ENCODE peak calls at places on chromosomes 11 and 22, in eight cellular contexts. One of them, this sample, is unnamed.

GRCh38 chr22:26903030-26903856 is 245.9 kb downstream of the MIAT start:
- DNase-seq in coronary artery: no peak
- DNase-seq in IMR-90: no peak
- DNase-seq in fibroblast of mammary gland: no peak
- DNase-seq in breast epithelium: no peak
- DNase-seq in uterus: no peak
- DNase-seq in A549: no peak
- DNase-seq in GM12865: no peak
- DNase-seq in this sample: no peak

GRCh38 chr11:104968856-104969776 is 742 bp upstream of the CASP4 start:
- DNase-seq in uterus: peak
- DNase-seq in breast epithelium: peak
- DNase-seq in IMR-90: peak
- DNase-seq in coronary artery: peak
- DNase-seq in fibroblast of mammary gland: peak
- DNase-seq in GM12865: no peak
- DNase-seq in A549: no peak
- DNase-seq in this sample: no peak

GRCh38 chr11:5038336-5038735 is 8.0 kb upstream of the OR52J3 start:
- DNase-seq in IMR-90: no peak
- DNase-seq in coronary artery: no peak
- DNase-seq in fibroblast of mammary gland: no peak
- DNase-seq in A549: no peak
- DNase-seq in uterus: no peak
- DNase-seq in GM12865: no peak
- DNase-seq in breast epithelium: no peak
- DNase-seq in this sample: no peak

GRCh38 chr11:118002010-118002540 is 15.9 kb downstream of the IL10RA start:
- DNase-seq in GM12865: no peak
- DNase-seq in uterus: no peak
- DNase-seq in coronary artery: no peak
- DNase-seq in breast epithelium: no peak
- DNase-seq in IMR-90: no peak
- DNase-seq in fibroblast of mammary gland: no peak
- DNase-seq in A549: no peak
- DNase-seq in this sample: no peak

GRCh38 chr11:128089962-128090361 is 497.4 kb downstream of the ETS1 start:
- DNase-seq in A549: no peak
- DNase-seq in coronary artery: no peak
- DNase-seq in breast epithelium: no peak
- DNase-seq in fibroblast of mammary gland: no peak
- DNase-seq in uterus: no peak
- DNase-seq in GM12865: no peak
- DNase-seq in IMR-90: no peak
- DNase-seq in this sample: no peak

GRCh38 chr22:23285236-23285635 is 104.9 kb downstream of the BCR start:
- DNase-seq in coronary artery: no peak
- DNase-seq in A549: no peak
- DNase-seq in breast epithelium: no peak
- DNase-seq in GM12865: no peak
- DNase-seq in IMR-90: no peak
- DNase-seq in fibroblast of mammary gland: no peak
- DNase-seq in uterus: no peak
- DNase-seq in this sample: no peak

GRCh38 chr11:77705195-77705876 is 67.7 kb upstream of the CLNS1A start:
- DNase-seq in IMR-90: peak
- DNase-seq in GM12865: no peak
- DNase-seq in coronary artery: no peak
- DNase-seq in uterus: no peak
- DNase-seq in A549: peak
- DNase-seq in breast epithelium: no peak
- DNase-seq in fibroblast of mammary gland: peak
- DNase-seq in this sample: no peak

GRCh38 chr11:73252577-73253191 is 19.5 kb upstream of the P2RY6 start:
- DNase-seq in GM12865: peak
- DNase-seq in coronary artery: peak
- DNase-seq in fibroblast of mammary gland: no peak
- DNase-seq in IMR-90: no peak
- DNase-seq in breast epithelium: no peak
- DNase-seq in A549: peak
- DNase-seq in uterus: peak
- DNase-seq in this sample: no peak

GRCh38 chr11:66987158-66987620 is 12.1 kb downstream of the C11orf86 start:
- DNase-seq in breast epithelium: no peak
- DNase-seq in coronary artery: no peak
- DNase-seq in IMR-90: no peak
- DNase-seq in fibroblast of mammary gland: no peak
- DNase-seq in A549: no peak
- DNase-seq in GM12865: no peak
- DNase-seq in uterus: no peak
- DNase-seq in this sample: no peak

GRCh38 chr11:100639140-100639539 is 47.9 kb upstream of the ARHGAP42 start:
- DNase-seq in IMR-90: peak
- DNase-seq in A549: peak
- DNase-seq in GM12865: no peak
- DNase-seq in breast epithelium: no peak
- DNase-seq in fibroblast of mammary gland: peak
- DNase-seq in uterus: no peak
- DNase-seq in coronary artery: no peak
- DNase-seq in this sample: peak

GRCh38 chr22:28942801-28943500 is 59.6 kb downstream of the ZNRF3 start:
- DNase-seq in uterus: no peak
- DNase-seq in fibroblast of mammary gland: no peak
- DNase-seq in A549: no peak
- DNase-seq in IMR-90: no peak
- DNase-seq in breast epithelium: no peak
- DNase-seq in coronary artery: no peak
- DNase-seq in GM12865: no peak
- DNase-seq in this sample: no peak

GRCh38 chr11:74321487-74322188 is 10.2 kb upstream of the P4HA3 start:
- DNase-seq in uterus: no peak
- DNase-seq in coronary artery: no peak
- DNase-seq in A549: peak
- DNase-seq in fibroblast of mammary gland: peak
- DNase-seq in GM12865: peak
- DNase-seq in breast epithelium: no peak
- DNase-seq in IMR-90: peak
- DNase-seq in this sample: no peak

GRCh38 chr11:121451178-121451981 is 734 bp upstream of the SORL1 start:
- DNase-seq in coronary artery: no peak
- DNase-seq in A549: no peak
- DNase-seq in fibroblast of mammary gland: no peak
- DNase-seq in IMR-90: no peak
- DNase-seq in GM12865: peak
- DNase-seq in breast epithelium: no peak
- DNase-seq in uterus: no peak
- DNase-seq in this sample: no peak

GRCh38 chr11:121453589-121454299 is 977 bp upstream of the SORL1-AS1 start:
- DNase-seq in breast epithelium: no peak
- DNase-seq in coronary artery: no peak
- DNase-seq in uterus: no peak
- DNase-seq in fibroblast of mammary gland: no peak
- DNase-seq in A549: no peak
- DNase-seq in IMR-90: no peak
- DNase-seq in GM12865: peak
- DNase-seq in this sample: no peak

GRCh38 chr11:121450424-121450823 is 1.7 kb upstream of the SORL1 start:
- DNase-seq in breast epithelium: no peak
- DNase-seq in uterus: no peak
- DNase-seq in IMR-90: no peak
- DNase-seq in coronary artery: no peak
- DNase-seq in GM12865: no peak
- DNase-seq in A549: no peak
- DNase-seq in fibroblast of mammary gland: no peak
- DNase-seq in this sample: no peak

GRCh38 chr11:121451982-121452608 is at the start of gene SORL1:
- DNase-seq in GM12865: peak
- DNase-seq in A549: peak
- DNase-seq in coronary artery: peak
- DNase-seq in fibroblast of mammary gland: peak
- DNase-seq in IMR-90: peak
- DNase-seq in uterus: peak
- DNase-seq in breast epithelium: peak
- DNase-seq in this sample: no peak

GRCh38 chr11:121452609-121453150 is at the start of gene SORL1-AS1:
- DNase-seq in A549: peak
- DNase-seq in breast epithelium: no peak
- DNase-seq in fibroblast of mammary gland: no peak
- DNase-seq in GM12865: peak
- DNase-seq in coronary artery: no peak
- DNase-seq in uterus: no peak
- DNase-seq in IMR-90: peak
- DNase-seq in this sample: no peak
- TF ChIP-seq CTCF in A549: no peak
- TF ChIP-seq CTCF in breast epithelium: no peak
- TF ChIP-seq CTCF in fibroblast of mammary gland: no peak
- TF ChIP-seq CTCF in GM12865: no peak
- TF ChIP-seq CTCF in coronary artery: no peak
- TF ChIP-seq CTCF in uterus: no peak
- TF ChIP-seq CTCF in IMR-90: no peak
- TF ChIP-seq CTCF in this sample: no peak

GRCh38 chr11:7486731-7487130 is 1.4 kb downstream of the OLFML1 start:
- DNase-seq in IMR-90: no peak
- DNase-seq in breast epithelium: no peak
- DNase-seq in uterus: peak
- DNase-seq in fibroblast of mammary gland: no peak
- DNase-seq in GM12865: no peak
- DNase-seq in A549: no peak
- DNase-seq in coronary artery: no peak
- DNase-seq in this sample: no peak
- H3K4me3 ChIP-seq in IMR-90: no peak
- H3K4me3 ChIP-seq in breast epithelium: peak
- H3K4me3 ChIP-seq in uterus: peak
- H3K4me3 ChIP-seq in fibroblast of mammary gland: no peak
- H3K4me3 ChIP-seq in GM12865: no peak
- H3K4me3 ChIP-seq in A549: no peak
- H3K4me3 ChIP-seq in coronary artery: peak
- H3K4me3 ChIP-seq in this sample: no peak

DNA sequence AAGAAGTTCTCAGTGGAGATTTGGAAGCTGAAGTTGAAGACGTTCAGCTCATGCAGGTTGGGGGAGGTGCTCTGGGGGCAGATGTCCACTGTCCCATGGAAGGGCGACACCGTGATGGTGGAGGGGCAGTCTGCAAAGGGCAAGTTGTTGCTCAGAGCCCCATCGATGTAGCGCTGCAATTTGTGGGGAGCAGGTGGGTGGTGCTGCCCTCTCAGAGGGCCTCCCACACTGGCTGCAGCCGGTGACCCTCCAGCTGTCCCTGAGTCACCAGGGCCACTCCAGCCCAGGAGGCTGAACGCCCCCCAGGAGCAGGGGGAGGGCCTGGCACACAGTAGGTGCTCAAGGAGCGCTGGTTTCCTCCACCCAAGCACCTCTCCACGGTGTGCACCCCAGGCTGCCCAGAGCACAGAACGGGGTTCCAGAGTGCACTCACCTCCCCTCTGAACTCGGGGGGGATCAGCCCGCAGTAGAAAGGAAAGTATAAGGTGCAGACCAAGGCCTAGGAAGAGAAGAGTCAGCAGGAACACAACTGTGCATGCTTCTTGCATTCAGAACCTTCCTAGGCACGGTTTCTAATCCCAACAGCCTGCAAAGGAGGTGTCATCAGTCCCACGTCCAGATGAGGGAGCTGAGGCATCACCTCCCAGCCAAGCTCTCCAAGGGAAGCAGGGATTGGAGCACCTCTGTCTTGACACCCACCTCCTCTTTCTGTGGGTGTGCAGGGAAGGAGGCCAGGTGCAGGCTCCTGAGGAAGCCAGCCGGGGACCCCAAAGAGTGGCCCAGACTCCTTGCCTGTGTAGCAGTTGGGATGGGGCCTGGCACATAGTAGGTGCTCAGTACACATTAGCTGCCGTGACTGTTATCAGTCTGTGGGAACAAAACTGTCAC is 2.2 kb downstream of the PNPLA5 start:
- DNase-seq in GM12865: no peak
- DNase-seq in IMR-90: peak
- DNase-seq in A549: peak
- DNase-seq in fibroblast of mammary gland: peak
- DNase-seq in breast epithelium: no peak
- DNase-seq in uterus: no peak
- DNase-seq in coronary artery: no peak
- DNase-seq in this sample: no peak
- TF ChIP-seq CTCF in GM12865: no peak
- TF ChIP-seq CTCF in IMR-90: peak
- TF ChIP-seq CTCF in A549: no peak
- TF ChIP-seq CTCF in fibroblast of mammary gland: peak
- TF ChIP-seq CTCF in breast epithelium: no peak
- TF ChIP-seq CTCF in uterus: no peak
- TF ChIP-seq CTCF in coronary artery: no peak
- TF ChIP-seq CTCF in this sample: peak

GRCh38 chr22:39524753-39525657 is 4.6 kb downstream of the ATF4 start:
- DNase-seq in uterus: no peak
- DNase-seq in A549: no peak
- DNase-seq in IMR-90: no peak
- DNase-seq in coronary artery: no peak
- DNase-seq in breast epithelium: no peak
- DNase-seq in fibroblast of mammary gland: no peak
- DNase-seq in GM12865: peak
- DNase-seq in this sample: no peak

GRCh38 chr22:39525658-39525975 is 5.3 kb downstream of the ATF4 start:
- DNase-seq in breast epithelium: no peak
- DNase-seq in IMR-90: no peak
- DNase-seq in fibroblast of mammary gland: no peak
- DNase-seq in GM12865: no peak
- DNase-seq in uterus: no peak
- DNase-seq in coronary artery: no peak
- DNase-seq in A549: no peak
- DNase-seq in this sample: no peak

GRCh38 chr22:39526736-39527171 is 5.8 kb downstream of the RPS19BP1 start:
- DNase-seq in GM12865: peak
- DNase-seq in IMR-90: no peak
- DNase-seq in A549: no peak
- DNase-seq in fibroblast of mammary gland: no peak
- DNase-seq in coronary artery: no peak
- DNase-seq in breast epithelium: no peak
- DNase-seq in uterus: no peak
- DNase-seq in this sample: no peak

GRCh38 chr22:39522567-39523300 is 2.4 kb downstream of the ATF4 start:
- DNase-seq in IMR-90: peak
- DNase-seq in uterus: no peak
- DNase-seq in A549: peak
- DNase-seq in GM12865: peak
- DNase-seq in coronary artery: no peak
- DNase-seq in breast epithelium: no peak
- DNase-seq in fibroblast of mammary gland: peak
- DNase-seq in this sample: peak

DNA sequence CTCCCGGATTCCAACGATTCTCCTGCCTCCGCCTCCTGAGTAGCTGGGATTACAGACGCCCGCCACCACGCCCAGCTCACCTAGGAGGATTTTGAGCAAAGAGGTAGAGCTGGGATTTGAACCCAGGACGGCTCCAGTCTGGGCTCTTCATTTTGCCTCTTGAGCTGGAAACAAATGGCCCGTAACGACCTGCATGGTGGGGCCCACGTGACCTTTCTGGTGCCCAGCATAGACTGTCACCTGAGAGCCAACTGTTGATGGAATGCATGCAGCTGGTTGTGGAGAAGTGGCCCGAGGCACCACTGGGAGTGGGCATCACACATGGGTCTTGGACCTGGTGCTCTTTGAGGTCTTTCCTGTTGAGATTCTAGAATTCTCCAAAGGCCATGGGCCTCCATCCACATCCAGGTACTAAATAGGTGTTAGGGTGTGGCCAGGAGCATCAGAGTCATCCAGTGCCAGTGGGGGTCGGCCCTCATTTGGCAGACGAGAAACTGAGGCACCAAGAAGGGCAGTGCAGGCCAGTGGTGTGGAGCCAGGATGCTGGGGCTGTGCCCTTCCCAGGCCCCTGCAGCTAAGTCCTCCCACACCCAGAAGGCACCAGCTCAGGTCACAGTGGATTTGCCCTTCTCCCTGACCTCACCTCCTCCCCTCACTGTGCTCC is 3.9 kb downstream of the ATF4 start:
- DNase-seq in IMR-90: no peak
- DNase-seq in uterus: no peak
- DNase-seq in GM12865: peak
- DNase-seq in fibroblast of mammary gland: no peak
- DNase-seq in A549: no peak
- DNase-seq in coronary artery: no peak
- DNase-seq in breast epithelium: no peak
- DNase-seq in this sample: no peak
- H3K4me3 ChIP-seq in IMR-90: no peak
- H3K4me3 ChIP-seq in uterus: no peak
- H3K4me3 ChIP-seq in GM12865: no peak
- H3K4me3 ChIP-seq in fibroblast of mammary gland: no peak
- H3K4me3 ChIP-seq in A549: no peak
- H3K4me3 ChIP-seq in coronary artery: peak
- H3K4me3 ChIP-seq in breast epithelium: no peak
- H3K4me3 ChIP-seq in this sample: no peak